ENCODE peak calls at places on chromosomes 5 and 9, in five cellular contexts. Y is fibroblast of mammary gland, L is GM13976, Z is psoas muscle, R is progenitor cell of endocrine pancreas. C is an unnamed sample.

GRCh38 chr9:137459147-137459600 is at the start of gene NSMF:
- DNase-seq in R (peak; percentile 90), Z (peak; percentile 94), Y (peak; percentile 84), L (peak; percentile 100), C (peak; percentile 95)

GRCh38 chr5:15510092-15510491 is 10.1 kb downstream of the FBXL7 start:
- DNase-seq in L (no peak), Z (no peak), Y (peak; percentile 26), R (no peak), C (no peak)

GRCh38 chr5:124661317-124662141 is 84.9 kb downstream of the ZNF608 start:
- DNase-seq in Z (no peak), L (no peak), R (no peak), Y (peak; percentile 72), C (peak; percentile 78)

GRCh38 chr9:115369322-115369957 is 251.5 kb upstream of the TNC start:
- DNase-seq in R (no peak), L (no peak), Y (peak; percentile 87), Z (no peak), C (no peak)

GRCh38 chr5:6713274-6714181 is at the start of gene TENT4A:
- DNase-seq in Y (no peak), Z (peak; percentile 66), R (no peak), L (peak; percentile 98), C (no peak)

GRCh38 chr9:128899566-128900322 is 17.8 kb downstream of the LRRC8A start:
- DNase-seq in Z (no peak), R (no peak), L (peak; percentile 60), Y (no peak), C (no peak)

GRCh38 chr9:134929560-134930158 is 11.9 kb upstream of the FCN1 start:
- DNase-seq in L (peak; percentile 49), Z (no peak), R (no peak), Y (no peak), C (no peak)

GRCh38 chr5:145483211-145483610 is 351.9 kb downstream of the PRELID2 start:
- DNase-seq in L (no peak), Y (peak; percentile 90), R (no peak), Z (no peak), C (no peak)

GRCh38 chr5:54644226-54644625 is 126.7 kb downstream of the SNX18 start:
- DNase-seq in R (no peak), Z (no peak), L (no peak), Y (peak; percentile 92), C (peak; percentile 42)

GRCh38 chr9:93247892-93248291 is 64.0 kb downstream of the WNK2 start:
- DNase-seq in Z (peak; percentile 5), L (no peak), Y (no peak), R (no peak), C (no peak)

GRCh38 chr5:14685757-14686156 is 21.2 kb downstream of the OTULIN start:
- DNase-seq in Z (no peak), Y (peak; percentile 71), L (peak; percentile 65), R (no peak), C (no peak)

GRCh38 chr9:1044643-1045042 is 5.5 kb upstream of the DMRT2 start:
- DNase-seq in Z (peak; percentile 82), R (no peak), Y (peak; percentile 72), L (peak; percentile 20), C (no peak)

DNA sequence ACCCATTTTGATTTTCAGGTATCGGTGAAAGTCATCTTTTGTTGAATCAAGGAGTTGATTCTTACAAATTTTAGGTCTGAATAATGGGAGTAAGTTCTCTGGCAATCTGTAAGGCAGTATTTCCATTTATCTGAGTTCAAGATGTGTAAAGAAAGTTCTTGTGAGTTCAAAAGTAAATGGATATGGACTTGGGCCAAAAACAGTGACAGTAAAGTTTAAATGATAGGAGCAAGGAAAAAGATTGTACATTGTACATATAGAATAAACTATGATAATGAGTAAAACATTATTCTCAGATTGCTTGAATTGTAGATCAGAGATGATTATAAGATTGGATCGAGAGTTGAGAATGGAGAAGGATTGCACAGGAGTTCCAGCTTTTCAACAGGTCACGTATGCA is 329.3 kb downstream of the PJA2 start:
- DNase-seq in Z (no peak), L (no peak), R (no peak), Y (no peak), C (no peak)
- TF ChIP-seq CTCF in Z (no peak), L (no peak), R (no peak), Y (no peak), C (no peak)

DNA sequence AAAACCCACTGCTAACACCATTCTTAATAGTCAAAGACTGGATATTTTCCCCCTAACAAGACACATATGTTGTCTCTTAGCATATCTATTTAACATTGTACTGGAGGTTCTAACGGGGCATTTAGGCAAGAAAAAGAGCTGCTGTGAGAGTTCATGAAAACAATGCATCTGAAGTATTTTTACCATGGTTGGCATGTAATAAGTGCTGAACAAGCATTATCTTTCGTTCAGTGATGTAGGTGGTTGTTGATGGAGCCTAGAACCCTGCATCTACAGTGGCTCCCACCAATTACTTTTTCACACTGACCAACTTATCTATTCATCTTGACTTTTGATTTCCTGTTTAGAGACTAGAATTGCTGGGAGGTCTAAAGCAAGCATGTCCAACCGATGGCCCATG is 12.8 kb downstream of the B4GALT1 start:
- DNase-seq in Y (no peak), R (no peak), Z (no peak), L (no peak), C (no peak)
- TF ChIP-seq CTCF in Y (no peak), R (no peak), Z (no peak), L (no peak), C (no peak)

GRCh38 chr5:174317261-174317894 is 271.9 kb downstream of the NSG2 start:
- DNase-seq in Y (peak; percentile 43), R (peak; percentile 39), L (peak; percentile 55), Z (no peak), C (peak; percentile 60)
- TF ChIP-seq CTCF in Y (peak; percentile 81), R (peak; percentile 94), L (peak; percentile 82), Z (peak; percentile 68), C (peak; percentile 76)

DNA sequence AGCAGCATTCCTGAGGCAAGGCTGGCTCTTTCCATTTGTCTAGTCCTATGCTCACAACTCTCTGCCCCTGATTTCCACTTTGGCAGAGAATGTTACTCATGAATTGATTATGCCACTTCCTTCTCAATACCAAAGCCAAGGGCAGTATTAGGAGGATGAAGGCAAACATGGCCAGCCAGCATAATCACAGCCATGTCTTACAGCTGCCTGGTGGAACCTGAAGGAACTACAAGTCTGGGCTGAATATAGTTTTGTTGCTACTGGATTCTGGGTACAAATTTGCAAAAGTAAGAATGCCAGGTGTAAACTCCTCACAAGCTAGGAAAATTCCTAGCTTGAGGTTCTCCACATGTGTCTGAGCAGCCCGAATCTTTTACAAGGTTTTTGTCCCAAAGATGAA is 4.2 kb downstream of the SIL1 start:
- DNase-seq in Z (no peak), R (no peak), L (no peak), Y (no peak), C (no peak)
- TF ChIP-seq CTCF in Z (peak; percentile 20), R (peak; percentile 42), L (no peak), Y (peak; percentile 37), C (peak; percentile 28)

DNA sequence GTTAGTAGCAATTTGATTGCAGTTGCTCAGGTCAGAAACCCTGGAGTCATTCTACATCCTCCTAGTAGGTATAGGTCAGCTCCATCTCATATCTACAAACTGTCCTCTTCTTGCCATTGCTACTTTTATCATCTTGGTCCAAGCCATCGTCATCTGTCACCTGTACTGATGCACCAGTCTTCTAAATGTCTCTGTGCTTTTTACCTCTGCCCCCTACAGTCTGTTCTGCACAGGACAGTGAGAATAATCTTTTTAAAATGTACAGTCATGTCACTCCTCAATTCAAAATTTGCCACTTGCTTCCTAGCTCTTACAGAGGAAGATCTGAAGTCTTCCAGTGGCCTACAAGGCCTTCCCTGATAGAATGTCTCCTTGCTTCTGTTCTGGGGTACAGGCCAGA is 6.8 kb downstream of the NNT start:
- DNase-seq in R (no peak), L (peak; percentile 37), Y (peak; percentile 7), Z (no peak), C (no peak)
- TF ChIP-seq CTCF in R (no peak), L (peak; percentile 17), Y (peak; percentile 37), Z (no peak), C (no peak)

GRCh38 chr5:5340206-5340729 is 82.2 kb upstream of the ICE1 start:
- DNase-seq in Z (peak; percentile 87), Y (peak; percentile 99), L (no peak), R (no peak), C (no peak)
- TF ChIP-seq CTCF in Z (peak; percentile 54), Y (peak; percentile 70), L (no peak), R (peak; percentile 39), C (no peak)

GRCh38 chr5:96492654-96493053 is 59.6 kb upstream of the PCSK1 start:
- DNase-seq in Y (peak; percentile 63), L (no peak), R (no peak), Z (no peak), C (no peak)
- TF ChIP-seq CTCF in Y (no peak), L (no peak), R (no peak), Z (no peak), C (no peak)

GRCh38 chr5:148230240-148230639 is 8.1 kb upstream of the MARCOL start:
- DNase-seq in R (no peak), Z (no peak), Y (no peak), L (no peak), C (no peak)

GRCh38 chr5:148224131-148224742 is 14.1 kb upstream of the MARCOL start:
- DNase-seq in L (no peak), R (no peak), Y (peak; percentile 20), Z (no peak), C (no peak)

GRCh38 chr5:148229840-148230239 is 8.5 kb upstream of the MARCOL start:
- DNase-seq in Z (no peak), Y (no peak), L (no peak), R (no peak), C (no peak)

GRCh38 chr5:148228392-148228984 is 9.8 kb upstream of the MARCOL start:
- DNase-seq in Y (no peak), L (no peak), Z (no peak), R (no peak), C (no peak)
- TF ChIP-seq CTCF in Y (no peak), L (no peak), Z (no peak), R (no peak), C (no peak)

C was measured in Calu3.